ENCODE peak calls at places on chromosome X, in seven cellular contexts. Z, A, M, F, P, O and E are unnamed samples.

GRCh38 chrX:86078650-86079049 is 31.3 kb upstream of the CHM start:
- DNase-seq in M (no peak), A (no peak), O (no peak), Z (no peak), F (no peak), P (no peak), E (no peak)

GRCh38 chrX:49884290-49884862 is 5.1 kb downstream of the USP27X start:
- DNase-seq in P (peak; percentile 78), A (peak; percentile 32), M (peak; percentile 42), O (peak; percentile 56), F (peak; percentile 17), Z (peak; percentile 18), E (peak; percentile 59)

GRCh38 chrX:12988797-12989196 is 13.9 kb downstream of the TMSB4X start:
- DNase-seq in M (no peak), Z (peak; percentile 70), P (no peak), O (peak; percentile 42), A (peak; percentile 61), F (no peak), E (peak; percentile 58)

GRCh38 chrX:47838361-47838760 is 1.7 kb downstream of the ZNF81 start:
- DNase-seq in A (no peak), Z (no peak), F (no peak), P (no peak), O (no peak), M (no peak), E (no peak)

GRCh38 chrX:151981129-151981528 is 6.7 kb upstream of the GABRE start:
- DNase-seq in F (no peak), Z (no peak), P (no peak), O (peak; percentile 65), A (peak; percentile 75), M (no peak), E (peak; percentile 77)

GRCh38 chrX:74534569-74535038 is 79.8 kb downstream of the RLIM start:
- DNase-seq in P (no peak), F (no peak), Z (no peak), O (peak; percentile 28), A (peak; percentile 76), M (no peak), E (peak; percentile 56)

GRCh38 chrX:68443155-68443868 is 10.0 kb upstream of the OPHN1 start:
- DNase-seq in F (no peak), O (peak; percentile 7), M (no peak), A (peak; percentile 76), Z (no peak), P (no peak), E (peak; percentile 67)

GRCh38 chrX:70054391-70054790 is 4.7 kb upstream of the AWAT2 start:
- DNase-seq in F (no peak), A (no peak), O (no peak), Z (no peak), P (no peak), M (no peak), E (no peak)

GRCh38 chrX:153927936-153928760 is 2.1 kb upstream of the ARHGAP4 start:
- DNase-seq in Z (peak; percentile 86), P (peak; percentile 96), M (peak; percentile 99), F (peak; percentile 86), A (peak; percentile 96), O (peak; percentile 95), E (peak; percentile 98)

GRCh38 chrX:24148118-24148517 is 1.4 kb upstream of the ZFX start:
- DNase-seq in P (no peak), F (no peak), A (no peak), Z (no peak), O (no peak), M (no peak), E (no peak)

GRCh38 chrX:13808865-13809264 is 8.0 kb downstream of the GPM6B start:
- DNase-seq in Z (no peak), P (no peak), M (no peak), F (no peak), O (no peak), A (peak; percentile 0), E (peak; percentile 0)